ENCODE peak calls at places on chromosome 19, in ten cellular contexts. L, P, F, U, B, V, S, O, T and X are unnamed samples.

GRCh38 chr19:7099597-7099921 is 30.1 kb downstream of the ZNF557 start:
- DNase-seq in L (no peak), V (no peak), B (no peak), F (no peak), O (no peak), S (no peak), T (peak; percentile 70), U (no peak), P (no peak), X (no peak)

GRCh38 chr19:41703602-41704293 is 4.7 kb upstream of the CEACAM5 start:
- DNase-seq in B (no peak), T (no peak), O (no peak), U (no peak), S (no peak), P (no peak), F (no peak), V (no peak), L (no peak), X (no peak)

GRCh38 chr19:18021121-18021755 is 13.3 kb downstream of the ARRDC2 start:
- DNase-seq in V (peak; percentile 83), U (peak; percentile 25), F (peak; percentile 57), B (peak; percentile 47), S (peak; percentile 54), O (no peak), T (no peak), L (peak; percentile 97), P (peak; percentile 88), X (peak; percentile 93)

GRCh38 chr19:40744554-40745401 is 5.5 kb downstream of the ACTMAP start:
- DNase-seq in F (no peak), V (no peak), T (no peak), O (no peak), L (no peak), S (no peak), U (no peak), B (peak; percentile 15), P (no peak), X (no peak)

GRCh38 chr19:47680858-47681332 is 32.3 kb upstream of the EHD2 start:
- DNase-seq in F (no peak), V (no peak), U (no peak), S (no peak), B (no peak), O (no peak), L (no peak), P (no peak), T (no peak), X (no peak)

GRCh38 chr19:10961073-10961762 is 388 bp downstream of the SMARCA4 start:
- DNase-seq in V (peak; percentile 55), P (no peak), T (no peak), F (no peak), O (no peak), B (no peak), U (no peak), S (no peak), L (peak; percentile 67), X (peak; percentile 84)

GRCh38 chr19:50315773-50316448 is 13.3 kb downstream of the KCNC3 start:
- DNase-seq in P (no peak), L (peak; percentile 32), T (no peak), B (no peak), S (no peak), O (no peak), U (no peak), V (no peak), F (no peak), X (no peak)

GRCh38 chr19:14770136-14770535 is 8.2 kb downstream of the ADGRE2 start:
- DNase-seq in T (no peak), B (no peak), L (no peak), P (no peak), F (no peak), S (no peak), V (no peak), U (no peak), O (no peak), X (no peak)

GRCh38 chr19:18414504-18415176 is 4.6 kb upstream of the SSBP4 start:
- DNase-seq in P (no peak), O (no peak), T (no peak), L (peak; percentile 62), S (no peak), B (no peak), U (no peak), V (peak; percentile 31), F (no peak), X (no peak)

GRCh38 chr19:19185853-19186728 is 5.9 kb downstream of the BORCS8 start:
- DNase-seq in L (no peak), P (peak; percentile 31), B (peak; percentile 66), O (no peak), S (no peak), V (peak; percentile 50), F (peak; percentile 64), U (no peak), T (peak; percentile 59), X (no peak)

GRCh38 chr19:48441360-48442050 is 4.3 kb upstream of the GRWD1 start:
- DNase-seq in F (no peak), P (no peak), U (no peak), T (no peak), S (no peak), O (no peak), B (no peak), V (no peak), L (no peak), X (no peak)

GRCh38 chr19:10364644-10365043 is 15.7 kb downstream of the TYK2 start:
- DNase-seq in O (no peak), B (no peak), T (no peak), V (no peak), U (no peak), L (no peak), F (no peak), P (no peak), S (no peak), X (no peak)

GRCh38 chr19:38019427-38019724 is 112.4 kb downstream of the SIPA1L3 start:
- DNase-seq in T (no peak), L (no peak), P (no peak), V (no peak), B (no peak), F (no peak), S (no peak), O (no peak), U (no peak), X (no peak)

GRCh38 chr19:48415395-48415794 is 21.9 kb downstream of the GRIN2D start:
- DNase-seq in V (peak; percentile 62), O (no peak), B (peak; percentile 61), F (peak; percentile 61), P (peak; percentile 36), L (peak; percentile 86), U (peak; percentile 30), T (peak; percentile 52), S (no peak), X (peak; percentile 86)

GRCh38 chr19:41407271-41407670 is 9.7 kb downstream of the BCKDHA start:
- DNase-seq in O (no peak), B (no peak), V (no peak), U (no peak), P (no peak), S (no peak), T (no peak), L (no peak), F (no peak), X (no peak)

GRCh38 chr19:2422951-2423880 is 4.2 kb downstream of the TIMM13 start:
- DNase-seq in P (no peak), B (no peak), S (no peak), U (no peak), F (no peak), L (no peak), O (no peak), T (no peak), V (no peak), X (no peak)

GRCh38 chr19:45357445-45357783 is 13.0 kb downstream of the ERCC2 start:
- DNase-seq in B (no peak), O (no peak), F (no peak), S (no peak), T (no peak), L (no peak), U (no peak), P (no peak), V (no peak), X (no peak)

GRCh38 chr19:53980553-53981407 is 10.7 kb upstream of the CACNG6 start:
- DNase-seq in U (peak; percentile 60), P (peak; percentile 19), L (peak; percentile 74), V (peak; percentile 98), B (no peak), T (no peak), F (no peak), S (no peak), O (no peak), X (no peak)

GRCh38 chr19:35449347-35450043 is 1.4 kb downstream of the FFAR2 start:
- DNase-seq in P (no peak), T (no peak), L (no peak), O (no peak), U (no peak), F (no peak), S (no peak), B (no peak), V (peak; percentile 49), X (no peak)

GRCh38 chr19:2139385-2140192 is 11.8 kb downstream of the AP3D1 start:
- DNase-seq in F (no peak), S (no peak), P (no peak), L (no peak), B (no peak), U (no peak), O (no peak), V (no peak), T (no peak), X (no peak)

GRCh38 chr19:8877854-8878705 is 45.9 kb downstream of the MBD3L1 start:
- DNase-seq in U (no peak), S (no peak), P (no peak), V (no peak), O (no peak), T (no peak), B (no peak), F (no peak), L (no peak), X (no peak)

GRCh38 chr19:41083516-41083915 is 4.7 kb upstream of the CYP2A13 start:
- DNase-seq in P (no peak), U (no peak), L (no peak), S (no peak), F (no peak), B (no peak), O (no peak), T (no peak), V (peak; percentile 75), X (no peak)

GRCh38 chr19:6018786-6019185 is 40.8 kb upstream of the RANBP3 start:
- DNase-seq in S (no peak), P (no peak), V (no peak), F (no peak), U (no peak), O (no peak), T (no peak), L (peak; percentile 41), B (no peak), X (no peak)

GRCh38 chr19:45234089-45234869 is 10.9 kb downstream of the EXOC3L2 start:
- DNase-seq in V (no peak), B (no peak), F (no peak), T (no peak), U (no peak), S (no peak), L (no peak), O (no peak), P (no peak), X (no peak)

GRCh38 chr19:33649919-33650305 is 28.2 kb downstream of the CHST8 start:
- DNase-seq in V (no peak), L (no peak), F (no peak), T (no peak), P (no peak), B (no peak), U (no peak), O (no peak), S (no peak), X (no peak)